ENCODE peak calls at places on chromosomes 6 and 20, in four cellular contexts. One of them, this sample, is unnamed.

GRCh38 chr20:58822748-58823730 is 27.7 kb downstream of the GNAS-AS1 start:
- DNase-seq in ovary: no peak
- DNase-seq in K562: no peak
- DNase-seq in adrenal gland: no peak
- DNase-seq in this sample: no peak

GRCh38 chr20:13105864-13106457 is 97.2 kb downstream of the SPTLC3 start:
- DNase-seq in ovary: no peak
- DNase-seq in K562: peak; percentile 9
- DNase-seq in adrenal gland: no peak
- DNase-seq in this sample: peak; percentile 15

GRCh38 chr6:33824461-33825154 is 20.8 kb upstream of the MLN start:
- DNase-seq in ovary: no peak
- DNase-seq in K562: no peak
- DNase-seq in adrenal gland: peak; percentile 38
- DNase-seq in this sample: no peak

GRCh38 chr6:147867827-147868226 is 359.3 kb downstream of the SAMD5 start:
- DNase-seq in ovary: no peak
- DNase-seq in K562: no peak
- DNase-seq in adrenal gland: no peak
- DNase-seq in this sample: no peak

GRCh38 chr20:58544301-58544700 is 29.1 kb upstream of the APCDD1L start:
- DNase-seq in ovary: no peak
- DNase-seq in K562: no peak
- DNase-seq in adrenal gland: no peak
- DNase-seq in this sample: no peak

GRCh38 chr20:25281541-25281991 is 33.7 kb downstream of the PYGB start:
- DNase-seq in ovary: peak; percentile 12
- DNase-seq in K562: no peak
- DNase-seq in adrenal gland: peak; percentile 4
- DNase-seq in this sample: no peak

GRCh38 chr6:38012573-38012972 is 193.0 kb downstream of the ZFAND3 start:
- DNase-seq in ovary: peak; percentile 18
- DNase-seq in K562: peak; percentile 39
- DNase-seq in adrenal gland: no peak
- DNase-seq in this sample: no peak

GRCh38 chr6:90199900-90200299 is 96.7 kb downstream of the BACH2 start:
- DNase-seq in ovary: no peak
- DNase-seq in K562: no peak
- DNase-seq in adrenal gland: no peak
- DNase-seq in this sample: no peak

GRCh38 chr6:147651249-147652063 is 143.0 kb downstream of the SAMD5 start:
- DNase-seq in ovary: no peak
- DNase-seq in K562: no peak
- DNase-seq in adrenal gland: peak; percentile 35
- DNase-seq in this sample: no peak

GRCh38 chr6:85077098-85077497 is 312.7 kb upstream of the TBX18 start:
- DNase-seq in ovary: no peak
- DNase-seq in K562: no peak
- DNase-seq in adrenal gland: no peak
- DNase-seq in this sample: no peak

GRCh38 chr6:164749126-164749758 is 560.2 kb downstream of the C6orf118 start:
- DNase-seq in ovary: no peak
- DNase-seq in K562: no peak
- DNase-seq in adrenal gland: peak; percentile 59
- DNase-seq in this sample: no peak

GRCh38 chr6:111602481-111603404 is 2.9 kb downstream of the TRAF3IP2 start:
- DNase-seq in ovary: peak; percentile 46
- DNase-seq in K562: no peak
- DNase-seq in adrenal gland: peak; percentile 62
- DNase-seq in this sample: no peak

GRCh38 chr6:34460796-34461507 is 4.9 kb upstream of the PACSIN1 start:
- DNase-seq in ovary: no peak
- DNase-seq in K562: no peak
- DNase-seq in adrenal gland: peak; percentile 91
- DNase-seq in this sample: peak; percentile 45

GRCh38 chr6:125808060-125808459 is 17.3 kb downstream of the NCOA7 start:
- DNase-seq in ovary: no peak
- DNase-seq in K562: no peak
- DNase-seq in adrenal gland: no peak
- DNase-seq in this sample: no peak

GRCh38 chr6:25327372-25327771 is 48.2 kb downstream of the CARMIL1 start:
- DNase-seq in ovary: no peak
- DNase-seq in K562: no peak
- DNase-seq in adrenal gland: no peak
- DNase-seq in this sample: no peak

GRCh38 chr20:64110411-64111068 is 3.2 kb upstream of the NPBWR2 start:
- DNase-seq in ovary: peak; percentile 12
- DNase-seq in K562: no peak
- DNase-seq in adrenal gland: peak; percentile 14
- DNase-seq in this sample: no peak

GRCh38 chr6:105797313-105797970 is 288.7 kb upstream of the PRDM1 start:
- DNase-seq in ovary: no peak
- DNase-seq in K562: no peak
- DNase-seq in adrenal gland: no peak
- DNase-seq in this sample: no peak

GRCh38 chr6:1702580-1703051 is 92.9 kb downstream of the FOXC1 start:
- DNase-seq in ovary: no peak
- DNase-seq in K562: peak; percentile 63
- DNase-seq in adrenal gland: no peak
- DNase-seq in this sample: no peak

GRCh38 chr6:101125380-101125971 is 244.3 kb upstream of the ASCC3 start:
- DNase-seq in ovary: no peak
- DNase-seq in K562: no peak
- DNase-seq in adrenal gland: no peak
- DNase-seq in this sample: no peak

GRCh38 chr20:38857703-38858102 is 52.2 kb downstream of the PPP1R16B start:
- DNase-seq in ovary: no peak
- DNase-seq in K562: no peak
- DNase-seq in adrenal gland: no peak
- DNase-seq in this sample: no peak

GRCh38 chr20:44969320-44969879 is 3.1 kb downstream of the STK4 start:
- DNase-seq in ovary: no peak
- DNase-seq in K562: no peak
- DNase-seq in adrenal gland: no peak
- DNase-seq in this sample: no peak

GRCh38 chr20:48483667-48484066 is 344.1 kb downstream of the PREX1 start:
- DNase-seq in ovary: no peak
- DNase-seq in K562: no peak
- DNase-seq in adrenal gland: no peak
- DNase-seq in this sample: no peak

GRCh38 chr6:88584581-88584980 is 378.8 kb downstream of the RNGTT start:
- DNase-seq in ovary: no peak
- DNase-seq in K562: no peak
- DNase-seq in adrenal gland: peak; percentile 78
- DNase-seq in this sample: no peak

GRCh38 chr20:10504893-10505292 is 69.8 kb downstream of the SLX4IP start:
- DNase-seq in ovary: peak; percentile 43
- DNase-seq in K562: no peak
- DNase-seq in adrenal gland: no peak
- DNase-seq in this sample: no peak

GRCh38 chr20:35734374-35734773 is 7.7 kb downstream of the RBM39 start:
- DNase-seq in ovary: no peak
- DNase-seq in K562: no peak
- DNase-seq in adrenal gland: no peak
- DNase-seq in this sample: no peak

GRCh38 chr6:80548496-80548895 is 442.0 kb downstream of the BCKDHB start:
- DNase-seq in ovary: no peak
- DNase-seq in K562: no peak
- DNase-seq in adrenal gland: no peak
- DNase-seq in this sample: no peak

GRCh38 chr20:61376541-61377231 is 124.6 kb downstream of the CDH4 start:
- DNase-seq in ovary: no peak
- DNase-seq in K562: no peak
- DNase-seq in adrenal gland: no peak
- DNase-seq in this sample: no peak

DNA sequence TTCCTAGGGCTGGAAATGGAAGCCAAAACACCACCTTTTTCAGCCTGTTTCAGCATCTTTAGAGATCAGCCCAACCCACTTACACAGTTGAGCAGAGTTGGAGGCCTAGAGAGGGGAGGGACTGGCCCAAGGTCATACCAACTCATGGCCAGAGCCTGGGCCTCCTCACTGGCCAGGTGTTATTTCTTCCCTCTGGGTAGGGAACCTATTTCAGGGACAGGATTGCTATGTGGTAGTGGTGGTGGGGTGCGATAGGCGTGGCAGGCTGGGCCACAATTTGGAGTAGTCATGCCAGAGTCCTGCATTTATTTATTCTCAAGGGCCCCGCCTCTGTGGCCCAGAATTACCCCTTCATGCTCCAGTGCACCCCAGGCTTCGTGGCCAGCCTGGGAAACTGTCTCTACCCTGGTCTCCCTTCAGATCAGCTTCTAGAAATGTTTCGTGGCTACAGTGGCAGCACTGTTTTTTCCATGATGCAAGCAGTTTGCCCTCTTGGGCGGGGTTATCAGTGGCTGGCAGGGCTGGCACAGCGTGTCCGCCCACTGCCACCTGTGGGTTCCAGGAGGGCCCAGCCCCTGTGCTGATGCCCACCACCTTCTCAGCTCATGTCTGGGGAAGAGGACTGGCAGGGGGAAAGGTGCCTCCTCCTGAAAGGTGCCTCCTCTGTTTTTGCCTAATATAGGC is 6.2 kb downstream of the VEGFA start:
- DNase-seq in ovary: no peak
- DNase-seq in K562: no peak
- DNase-seq in adrenal gland: peak; percentile 63
- DNase-seq in this sample: no peak
- TF ChIP-seq POLR2A in ovary: no peak
- TF ChIP-seq POLR2A in K562: no peak
- TF ChIP-seq POLR2A in adrenal gland: peak; percentile 26
- TF ChIP-seq POLR2A in this sample: no peak

GRCh38 chr6:47479874-47480273 is 2.3 kb downstream of the CD2AP start:
- DNase-seq in ovary: no peak
- DNase-seq in K562: no peak
- DNase-seq in adrenal gland: no peak
- DNase-seq in this sample: no peak

GRCh38 chr6:47477497-47478232 is at the start of gene CD2AP:
- DNase-seq in ovary: peak; percentile 83
- DNase-seq in K562: peak; percentile 92
- DNase-seq in adrenal gland: peak; percentile 83
- DNase-seq in this sample: peak; percentile 86

GRCh38 chr6:47479156-47479541 is 1.6 kb downstream of the CD2AP start:
- DNase-seq in ovary: no peak
- DNase-seq in K562: no peak
- DNase-seq in adrenal gland: no peak
- DNase-seq in this sample: no peak

GRCh38 chr6:47476794-47477496 is 644 bp upstream of the CD2AP start:
- DNase-seq in ovary: no peak
- DNase-seq in K562: no peak
- DNase-seq in adrenal gland: no peak
- DNase-seq in this sample: no peak

GRCh38 chr6:47478233-47479155 is 905 bp downstream of the CD2AP start:
- DNase-seq in ovary: no peak
- DNase-seq in K562: no peak
- DNase-seq in adrenal gland: no peak
- DNase-seq in this sample: no peak
- TF ChIP-seq POLR2A in ovary: no peak
- TF ChIP-seq POLR2A in K562: peak; percentile 66
- TF ChIP-seq POLR2A in adrenal gland: peak; percentile 2
- TF ChIP-seq POLR2A in this sample: no peak

GRCh38 chr20:62952373-62953166 is at the start of gene SLC17A9:
- DNase-seq in ovary: peak; percentile 51
- DNase-seq in K562: peak; percentile 32
- DNase-seq in adrenal gland: peak; percentile 63
- DNase-seq in this sample: no peak
- TF ChIP-seq POLR2A in ovary: no peak
- TF ChIP-seq POLR2A in K562: no peak
- TF ChIP-seq POLR2A in adrenal gland: no peak
- TF ChIP-seq POLR2A in this sample: no peak

DNA sequence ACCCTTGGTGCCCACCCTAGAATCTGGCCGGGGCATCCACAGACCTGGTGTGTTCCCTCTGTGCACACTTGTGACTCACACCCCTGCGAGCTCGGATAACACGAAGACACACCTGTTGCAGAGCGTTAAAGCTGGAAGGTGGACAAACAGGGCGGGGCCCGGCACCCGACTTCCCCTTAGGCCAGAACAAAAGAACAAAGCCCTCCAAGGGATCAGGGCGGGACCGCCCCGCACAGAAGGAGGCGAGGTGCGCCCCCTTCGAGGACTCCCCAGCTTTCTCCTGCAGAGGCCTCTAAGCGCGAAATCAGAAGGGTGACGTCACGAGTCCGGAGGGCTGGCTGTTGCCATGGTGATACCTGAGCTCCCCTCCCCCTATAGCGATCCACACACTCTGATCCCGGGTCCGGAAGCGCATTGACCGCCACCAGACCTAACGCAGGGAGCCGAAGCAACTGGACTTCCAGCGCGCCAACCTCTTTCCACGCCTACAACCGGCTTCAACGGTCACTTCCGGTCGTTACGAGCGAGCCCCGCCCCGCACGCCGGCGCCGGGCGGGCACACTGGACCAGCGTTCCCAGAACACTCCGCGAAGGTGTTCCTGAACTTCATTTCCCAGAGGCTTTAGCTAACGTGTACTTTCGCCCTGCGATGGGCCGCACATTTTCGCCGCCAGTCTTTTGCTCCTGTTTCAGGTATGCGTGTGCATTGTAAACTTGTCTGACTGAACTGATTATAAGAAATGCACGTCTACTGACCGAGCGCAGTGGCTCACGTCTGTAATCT is at the start of gene ZNF184:
- DNase-seq in ovary: peak; percentile 95
- DNase-seq in K562: peak; percentile 99
- DNase-seq in adrenal gland: peak; percentile 96
- DNase-seq in this sample: peak; percentile 64
- TF ChIP-seq POLR2A in ovary: peak; percentile 68
- TF ChIP-seq POLR2A in K562: peak; percentile 92
- TF ChIP-seq POLR2A in adrenal gland: peak; percentile 88
- TF ChIP-seq POLR2A in this sample: peak; percentile 56

GRCh38 chr6:30615958-30616810 is 859 bp downstream of the PPP1R10 start:
- DNase-seq in ovary: no peak
- DNase-seq in K562: peak; percentile 47
- DNase-seq in adrenal gland: no peak
- DNase-seq in this sample: no peak
- TF ChIP-seq POLR2A in ovary: no peak
- TF ChIP-seq POLR2A in K562: peak; percentile 92
- TF ChIP-seq POLR2A in adrenal gland: peak; percentile 33
- TF ChIP-seq POLR2A in this sample: no peak

GRCh38 chr6:161139304-161139765 is 134.5 kb downstream of the AGPAT4 start:
- DNase-seq in ovary: no peak
- DNase-seq in K562: no peak
- DNase-seq in adrenal gland: no peak
- DNase-seq in this sample: no peak

GRCh38 chr6:161138545-161139303 is 135.1 kb downstream of the AGPAT4 start:
- DNase-seq in ovary: no peak
- DNase-seq in K562: no peak
- DNase-seq in adrenal gland: no peak
- DNase-seq in this sample: no peak

GRCh38 chr6:161141173-161141572 is 132.7 kb downstream of the AGPAT4 start:
- DNase-seq in ovary: no peak
- DNase-seq in K562: peak; percentile 53
- DNase-seq in adrenal gland: no peak
- DNase-seq in this sample: no peak

GRCh38 chr6:161140554-161140875 is 133.3 kb downstream of the AGPAT4 start:
- DNase-seq in ovary: no peak
- DNase-seq in K562: no peak
- DNase-seq in adrenal gland: no peak
- DNase-seq in this sample: no peak

GRCh38 chr6:161139766-161140553 is 133.9 kb downstream of the AGPAT4 start:
- DNase-seq in ovary: peak; percentile 65
- DNase-seq in K562: peak; percentile 60
- DNase-seq in adrenal gland: no peak
- DNase-seq in this sample: no peak
- TF ChIP-seq POLR2A in ovary: no peak
- TF ChIP-seq POLR2A in K562: peak; percentile 7
- TF ChIP-seq POLR2A in adrenal gland: no peak
- TF ChIP-seq POLR2A in this sample: no peak

GRCh38 chr6:32108727-32109113 is 418 bp downstream of the TNXB start:
- DNase-seq in ovary: no peak
- DNase-seq in K562: no peak
- DNase-seq in adrenal gland: no peak
- DNase-seq in this sample: no peak
- TF ChIP-seq POLR2A in ovary: no peak
- TF ChIP-seq POLR2A in K562: no peak
- TF ChIP-seq POLR2A in adrenal gland: no peak
- TF ChIP-seq POLR2A in this sample: no peak

This sample was measured in H54.